ENCODE peak calls at places on chromosomes 13 and 19, in nine cellular contexts. E is activated T-helper 1 cell treated with anti-CD3 and anti-CD28 coated beads, Interleukin-2, amount 50 U/mL, for 16 hours; A is NCI-H774; X is foreskin keratinocyte; H is naive thymus-derived CD4-positive, alpha-beta T cell; Q is HS-5; W is caudate nucleus; D is T-helper 17 cell; Y is pancreas. Z is an unnamed sample.

GRCh38 chr19:6262519-6262918 is 17.3 kb downstream of the MLLT1 start:
- DNase-seq in X (no peak), E (no peak), A (no peak), Q (no peak), Y (no peak), H (no peak), W (no peak), D (no peak), Z (no peak)

GRCh38 chr13:74136089-74136658 is 2.0 kb upstream of the KLF12 start:
- DNase-seq in Y (no peak), A (no peak), E (peak; percentile 15), W (no peak), Q (no peak), D (peak; percentile 24), X (no peak), H (peak; percentile 71), Z (peak; percentile 52)

GRCh38 chr13:34913040-34913439 is 29.0 kb upstream of the NBEA start:
- DNase-seq in E (no peak), Q (no peak), W (no peak), H (no peak), X (no peak), D (no peak), Y (no peak), A (no peak), Z (no peak)

GRCh38 chr13:28338202-28338601 is 156.7 kb downstream of the FLT1 start:
- DNase-seq in E (no peak), H (no peak), X (no peak), Q (no peak), Y (no peak), A (no peak), D (no peak), W (no peak), Z (no peak)

GRCh38 chr13:100673376-100673830 is 1.2 kb downstream of the TMTC4 start:
- DNase-seq in H (no peak), W (no peak), A (no peak), Y (no peak), Q (no peak), E (no peak), D (no peak), X (no peak), Z (no peak)

GRCh38 chr13:27406178-27406939 is 18.1 kb upstream of the GTF3A start:
- DNase-seq in E (peak; percentile 16), X (no peak), Y (peak; percentile 18), D (no peak), Q (no peak), W (no peak), H (peak; percentile 57), A (peak; percentile 3), Z (no peak)

GRCh38 chr13:108957369-108958012 is 328.1 kb downstream of the MYO16 start:
- DNase-seq in D (no peak), H (no peak), A (no peak), E (no peak), Q (peak; percentile 74), X (peak; percentile 94), W (no peak), Y (no peak), Z (no peak)

GRCh38 chr13:24286624-24287023 is 22.8 kb upstream of the C1QTNF9 start:
- DNase-seq in H (no peak), Y (no peak), D (no peak), E (no peak), A (no peak), W (no peak), Q (no peak), X (no peak), Z (no peak)

GRCh38 chr13:38538412-38538811 is 148.5 kb upstream of the FREM2 start:
- DNase-seq in D (no peak), Q (no peak), E (no peak), X (no peak), W (no peak), H (no peak), A (no peak), Y (no peak), Z (no peak)

Z was measured in breast epithelium.